ENCODE peak calls at places on chromosomes 2 and 18, in nine cellular contexts. M, D, U, T, J, W, I, N and X are unnamed samples.

GRCh38 chr2:214477305-214477704 is 66.5 kb downstream of the VWC2L start:
- DNase-seq in U (no peak), W (no peak), I (no peak), J (no peak), T (no peak), D (no peak), M (no peak), N (no peak), X (no peak)

GRCh38 chr2:43218221-43218549 is 8.2 kb downstream of the ZFP36L2 start:
- DNase-seq in U (no peak), N (no peak), T (no peak), I (no peak), J (no peak), M (peak), W (peak), D (no peak), X (no peak)

GRCh38 chr2:160315337-160315736 is 115.3 kb upstream of the ITGB6 start:
- DNase-seq in M (no peak), D (no peak), I (no peak), U (no peak), N (no peak), T (no peak), W (no peak), J (peak), X (no peak)

GRCh38 chr2:29212009-29212408 is 96.8 kb downstream of the CLIP4 start:
- DNase-seq in I (no peak), J (no peak), T (no peak), N (peak), D (no peak), U (no peak), M (no peak), W (peak), X (no peak)

GRCh38 chr2:96800762-96801463 is 15.2 kb upstream of the CNNM3 start:
- DNase-seq in J (peak), N (peak), I (no peak), W (peak), M (peak), T (peak), D (peak), U (peak), X (no peak)

GRCh38 chr2:236735742-236736360 is 166.2 kb downstream of the ACKR3 start:
- DNase-seq in N (no peak), M (no peak), T (no peak), W (no peak), I (no peak), J (no peak), U (peak), D (no peak), X (no peak)

GRCh38 chr2:150981826-150982225 is 279.8 kb downstream of the RBM43 start:
- DNase-seq in T (no peak), M (no peak), W (peak), D (no peak), N (no peak), I (no peak), U (no peak), J (peak), X (peak)

GRCh38 chr2:40150206-40150765 is 301.6 kb downstream of the SLC8A1 start:
- DNase-seq in I (no peak), U (no peak), N (no peak), M (no peak), T (no peak), W (no peak), J (no peak), D (no peak), X (no peak)

GRCh38 chr2:9738718-9739496 is 104.4 kb upstream of the TAF1B start:
- DNase-seq in W (no peak), J (peak), M (no peak), N (no peak), T (no peak), I (no peak), D (no peak), U (no peak), X (no peak)

GRCh38 chr2:159381574-159381973 is 95.1 kb upstream of the WDSUB1 start:
- DNase-seq in U (no peak), N (peak), W (no peak), M (no peak), J (no peak), D (no peak), I (no peak), T (no peak), X (no peak)

GRCh38 chr2:62198237-62198633 is 2.3 kb downstream of the B3GNT2 start:
- DNase-seq in D (no peak), M (no peak), U (no peak), W (no peak), J (no peak), N (no peak), I (no peak), T (peak), X (no peak)

GRCh38 chr2:62201307-62201706 is 5.4 kb downstream of the B3GNT2 start:
- DNase-seq in D (no peak), U (no peak), M (no peak), J (peak), T (no peak), N (no peak), I (no peak), W (peak), X (no peak)

GRCh38 chr2:62200868-62201267 is 5.0 kb downstream of the B3GNT2 start:
- DNase-seq in D (no peak), T (peak), I (no peak), N (no peak), U (no peak), W (no peak), J (no peak), M (no peak), X (no peak)

GRCh38 chr2:62200291-62200841 is 4.5 kb downstream of the B3GNT2 start:
- DNase-seq in D (no peak), M (no peak), N (no peak), W (no peak), U (no peak), J (no peak), I (no peak), T (no peak), X (no peak)

GRCh38 chr2:62199392-62200125 is 3.6 kb downstream of the B3GNT2 start:
- DNase-seq in W (peak), I (no peak), D (peak), J (peak), N (no peak), U (no peak), T (no peak), M (no peak), X (no peak)
- TF ChIP-seq CTCF in W (no peak), I (no peak), D (no peak), J (no peak), N (no peak), U (no peak), T (no peak), M (no peak), X (no peak)

DNA sequence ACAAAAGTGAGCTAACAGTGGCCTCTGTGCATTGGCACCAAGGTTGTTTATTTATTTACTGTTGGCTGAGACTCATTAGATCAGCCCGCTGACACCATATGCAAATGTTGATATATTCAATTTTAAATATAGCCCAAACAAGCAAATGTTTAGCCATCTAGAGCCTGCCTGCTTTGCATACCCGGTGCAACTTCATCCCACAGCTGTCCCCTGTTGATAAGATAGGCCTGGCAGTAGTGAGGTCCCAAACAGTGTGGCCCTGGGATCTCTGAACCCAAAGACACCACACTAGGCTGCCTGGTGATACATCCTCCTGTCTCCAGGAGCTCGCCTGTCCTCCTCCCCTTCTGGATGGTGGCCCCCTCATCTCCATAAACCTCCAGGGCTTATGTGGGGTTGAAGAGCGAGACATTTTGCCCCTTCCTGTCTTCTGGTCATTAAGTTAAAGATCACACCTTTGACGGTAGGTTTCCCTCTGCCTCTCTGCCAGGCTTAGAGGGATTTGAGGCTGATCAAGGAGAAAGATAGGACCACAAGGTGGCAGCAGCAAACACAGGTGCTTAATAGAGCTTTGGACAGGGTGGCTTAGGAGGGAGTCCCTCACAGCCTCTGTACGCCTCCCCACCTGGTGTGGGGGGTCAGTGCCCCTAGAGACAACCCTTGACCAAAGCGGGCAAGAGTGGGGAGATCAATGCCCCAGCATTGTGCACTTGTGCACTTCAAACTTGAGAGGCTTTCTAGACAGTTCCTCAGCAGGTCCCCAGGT is 23.7 kb upstream of the MYO5B start:
- DNase-seq in U (no peak), D (peak), T (peak), M (no peak), N (peak), J (peak), W (no peak), I (no peak), X (no peak)
- TF ChIP-seq CTCF in U (peak), D (peak), T (peak), M (peak), N (peak), J (peak), W (no peak), I (peak), X (peak)

DNA sequence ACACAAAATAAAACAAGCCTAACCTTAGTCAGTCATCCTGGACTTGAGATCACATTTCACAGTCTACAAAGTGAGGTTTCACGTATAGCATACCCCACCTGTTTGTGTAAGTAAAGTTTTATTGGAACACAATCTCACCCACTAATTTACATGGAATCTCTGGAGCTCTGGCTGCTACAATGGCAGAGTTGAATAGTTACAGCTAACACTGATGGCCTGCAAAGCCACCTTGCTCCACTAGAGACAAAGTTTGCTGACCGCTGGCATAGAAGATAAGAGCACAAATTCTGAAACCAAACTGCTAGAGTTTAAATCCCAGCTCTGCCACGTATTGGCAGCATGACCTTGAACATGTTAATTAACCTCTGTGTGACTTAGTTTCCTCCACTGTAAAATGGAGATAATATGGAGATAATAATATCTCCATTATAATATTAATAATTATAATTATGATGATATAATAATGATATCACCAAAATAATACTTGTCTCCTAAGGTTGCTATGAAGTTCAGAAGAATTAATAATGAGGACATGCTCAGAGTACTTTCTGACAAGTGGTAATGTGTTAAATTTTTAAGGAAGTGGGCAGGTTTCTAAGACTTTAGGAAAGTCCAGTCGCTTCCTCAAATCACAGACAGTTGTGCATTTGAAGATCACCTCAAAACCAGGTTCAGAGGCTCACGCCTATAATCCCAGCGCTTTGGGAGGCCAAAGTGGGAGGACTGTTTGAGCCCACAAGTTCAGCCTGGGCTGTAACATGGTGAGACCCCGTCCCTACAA is 204.6 kb downstream of the SH3RF3 start:
- DNase-seq in T (no peak), I (no peak), U (no peak), J (no peak), N (peak), M (no peak), D (no peak), W (no peak), X (no peak)
- TF ChIP-seq CTCF in T (no peak), I (peak), U (peak), J (peak), N (no peak), M (no peak), D (no peak), W (peak), X (peak)

GRCh38 chr2:74536166-74536950 is 6.6 kb downstream of the HTRA2 start:
- DNase-seq in N (no peak), D (no peak), U (peak), J (no peak), M (no peak), W (no peak), I (no peak), T (no peak), X (no peak)
- TF ChIP-seq CTCF in N (peak), D (no peak), U (no peak), J (no peak), M (no peak), W (no peak), I (no peak), T (no peak), X (no peak)

GRCh38 chr2:68970566-68970965 is 3.9 kb upstream of the GKN1 start:
- DNase-seq in N (no peak), T (no peak), M (no peak), U (no peak), J (peak), D (no peak), I (no peak), W (no peak), X (no peak)
- TF ChIP-seq CTCF in N (no peak), T (no peak), M (no peak), U (no peak), J (no peak), D (no peak), I (no peak), W (no peak), X (no peak)

GRCh38 chr2:162477011-162477410 is 133.1 kb downstream of the GCA start:
- DNase-seq in T (no peak), I (no peak), M (no peak), J (peak), U (no peak), D (no peak), N (no peak), W (no peak), X (no peak)
- TF ChIP-seq CTCF in T (no peak), I (no peak), M (no peak), J (no peak), U (no peak), D (no peak), N (no peak), W (no peak), X (no peak)